ENCODE peak calls at places on chromosomes 6 and 20, in eight cellular contexts. One of them, this sample, is unnamed.

GRCh38 chr6:134741193-134741521 is 208.7 kb downstream of the ALDH8A1 start:
- DNase-seq in NCI-H510A treated with DMSO at 0.1 percent for 48 hours: peak; percentile 33
- DNase-seq in fibroblast of the conjunctiva: no peak
- DNase-seq in skeletal muscle cell: no peak
- DNase-seq in stimulated activated CD4-positive, alpha-beta T cell treated with anti-CD3 and anti-CD28 coated beads, Interleukin-4, amount 100 ng/mL, for 48 hours: no peak
- DNase-seq in ACHN: peak; percentile 30
- DNase-seq in activated T-helper 1 cell treated with anti-CD3 and anti-CD28 coated beads, Interleukin-12 subunit alpha, Interleukin-12 subunit beta, Interleukin-2, Interleukin-4 antibody, amounts not matched to agents 30 ng/mL and 10 ng/mL and 1 ng/mL, durations not matched to agents 14 hours and 24 hours and 36 hours: no peak
- DNase-seq in activated T-cell treated with anti-CD3 and anti-CD28 coated beads for 1 hour: no peak
- DNase-seq in this sample: no peak

GRCh38 chr6:154143753-154144152 is 104.7 kb downstream of the OPRM1 start:
- DNase-seq in NCI-H510A treated with DMSO at 0.1 percent for 48 hours: no peak
- DNase-seq in fibroblast of the conjunctiva: no peak
- DNase-seq in skeletal muscle cell: no peak
- DNase-seq in stimulated activated CD4-positive, alpha-beta T cell treated with anti-CD3 and anti-CD28 coated beads, Interleukin-4, amount 100 ng/mL, for 48 hours: no peak
- DNase-seq in ACHN: no peak
- DNase-seq in activated T-helper 1 cell treated with anti-CD3 and anti-CD28 coated beads, Interleukin-12 subunit alpha, Interleukin-12 subunit beta, Interleukin-2, Interleukin-4 antibody, amounts not matched to agents 30 ng/mL and 10 ng/mL and 1 ng/mL, durations not matched to agents 14 hours and 24 hours and 36 hours: no peak
- DNase-seq in activated T-cell treated with anti-CD3 and anti-CD28 coated beads for 1 hour: no peak
- DNase-seq in this sample: no peak

GRCh38 chr6:109441069-109441816 is 719 bp downstream of the SMPD2 start:
- DNase-seq in NCI-H510A treated with DMSO at 0.1 percent for 48 hours: no peak
- DNase-seq in fibroblast of the conjunctiva: no peak
- DNase-seq in skeletal muscle cell: no peak
- DNase-seq in stimulated activated CD4-positive, alpha-beta T cell treated with anti-CD3 and anti-CD28 coated beads, Interleukin-4, amount 100 ng/mL, for 48 hours: no peak
- DNase-seq in ACHN: peak; percentile 46
- DNase-seq in activated T-helper 1 cell treated with anti-CD3 and anti-CD28 coated beads, Interleukin-12 subunit alpha, Interleukin-12 subunit beta, Interleukin-2, Interleukin-4 antibody, amounts not matched to agents 30 ng/mL and 10 ng/mL and 1 ng/mL, durations not matched to agents 14 hours and 24 hours and 36 hours: no peak
- DNase-seq in activated T-cell treated with anti-CD3 and anti-CD28 coated beads for 1 hour: no peak
- DNase-seq in this sample: no peak

GRCh38 chr20:24472426-24472825 is 3.0 kb downstream of the SYNDIG1 start:
- DNase-seq in NCI-H510A treated with DMSO at 0.1 percent for 48 hours: no peak
- DNase-seq in fibroblast of the conjunctiva: no peak
- DNase-seq in skeletal muscle cell: no peak
- DNase-seq in stimulated activated CD4-positive, alpha-beta T cell treated with anti-CD3 and anti-CD28 coated beads, Interleukin-4, amount 100 ng/mL, for 48 hours: no peak
- DNase-seq in ACHN: no peak
- DNase-seq in activated T-helper 1 cell treated with anti-CD3 and anti-CD28 coated beads, Interleukin-12 subunit alpha, Interleukin-12 subunit beta, Interleukin-2, Interleukin-4 antibody, amounts not matched to agents 30 ng/mL and 10 ng/mL and 1 ng/mL, durations not matched to agents 14 hours and 24 hours and 36 hours: no peak
- DNase-seq in activated T-cell treated with anti-CD3 and anti-CD28 coated beads for 1 hour: no peak
- DNase-seq in this sample: no peak

GRCh38 chr6:34032856-34033255 is 113.0 kb downstream of the GRM4 start:
- DNase-seq in NCI-H510A treated with DMSO at 0.1 percent for 48 hours: no peak
- DNase-seq in fibroblast of the conjunctiva: no peak
- DNase-seq in skeletal muscle cell: no peak
- DNase-seq in stimulated activated CD4-positive, alpha-beta T cell treated with anti-CD3 and anti-CD28 coated beads, Interleukin-4, amount 100 ng/mL, for 48 hours: no peak
- DNase-seq in ACHN: no peak
- DNase-seq in activated T-helper 1 cell treated with anti-CD3 and anti-CD28 coated beads, Interleukin-12 subunit alpha, Interleukin-12 subunit beta, Interleukin-2, Interleukin-4 antibody, amounts not matched to agents 30 ng/mL and 10 ng/mL and 1 ng/mL, durations not matched to agents 14 hours and 24 hours and 36 hours: no peak
- DNase-seq in activated T-cell treated with anti-CD3 and anti-CD28 coated beads for 1 hour: no peak
- DNase-seq in this sample: no peak

GRCh38 chr20:62020935-62021701 is 44.6 kb downstream of the TAF4 start:
- DNase-seq in NCI-H510A treated with DMSO at 0.1 percent for 48 hours: no peak
- DNase-seq in fibroblast of the conjunctiva: no peak
- DNase-seq in skeletal muscle cell: peak; percentile 28
- DNase-seq in stimulated activated CD4-positive, alpha-beta T cell treated with anti-CD3 and anti-CD28 coated beads, Interleukin-4, amount 100 ng/mL, for 48 hours: no peak
- DNase-seq in ACHN: no peak
- DNase-seq in activated T-helper 1 cell treated with anti-CD3 and anti-CD28 coated beads, Interleukin-12 subunit alpha, Interleukin-12 subunit beta, Interleukin-2, Interleukin-4 antibody, amounts not matched to agents 30 ng/mL and 10 ng/mL and 1 ng/mL, durations not matched to agents 14 hours and 24 hours and 36 hours: no peak
- DNase-seq in activated T-cell treated with anti-CD3 and anti-CD28 coated beads for 1 hour: no peak
- DNase-seq in this sample: no peak

GRCh38 chr6:107827541-107827940 is 3.4 kb upstream of the SCML4 start:
- DNase-seq in NCI-H510A treated with DMSO at 0.1 percent for 48 hours: no peak
- DNase-seq in fibroblast of the conjunctiva: no peak
- DNase-seq in skeletal muscle cell: no peak
- DNase-seq in stimulated activated CD4-positive, alpha-beta T cell treated with anti-CD3 and anti-CD28 coated beads, Interleukin-4, amount 100 ng/mL, for 48 hours: no peak
- DNase-seq in ACHN: no peak
- DNase-seq in activated T-helper 1 cell treated with anti-CD3 and anti-CD28 coated beads, Interleukin-12 subunit alpha, Interleukin-12 subunit beta, Interleukin-2, Interleukin-4 antibody, amounts not matched to agents 30 ng/mL and 10 ng/mL and 1 ng/mL, durations not matched to agents 14 hours and 24 hours and 36 hours: no peak
- DNase-seq in activated T-cell treated with anti-CD3 and anti-CD28 coated beads for 1 hour: no peak
- DNase-seq in this sample: no peak

GRCh38 chr6:85192186-85192585 is 257.7 kb upstream of the NT5E start:
- DNase-seq in NCI-H510A treated with DMSO at 0.1 percent for 48 hours: no peak
- DNase-seq in fibroblast of the conjunctiva: no peak
- DNase-seq in skeletal muscle cell: peak; percentile 48
- DNase-seq in stimulated activated CD4-positive, alpha-beta T cell treated with anti-CD3 and anti-CD28 coated beads, Interleukin-4, amount 100 ng/mL, for 48 hours: no peak
- DNase-seq in ACHN: no peak
- DNase-seq in activated T-helper 1 cell treated with anti-CD3 and anti-CD28 coated beads, Interleukin-12 subunit alpha, Interleukin-12 subunit beta, Interleukin-2, Interleukin-4 antibody, amounts not matched to agents 30 ng/mL and 10 ng/mL and 1 ng/mL, durations not matched to agents 14 hours and 24 hours and 36 hours: no peak
- DNase-seq in activated T-cell treated with anti-CD3 and anti-CD28 coated beads for 1 hour: no peak
- DNase-seq in this sample: peak; percentile 54

GRCh38 chr6:107585815-107586435 is 96.0 kb downstream of the SOBP start:
- DNase-seq in NCI-H510A treated with DMSO at 0.1 percent for 48 hours: peak; percentile 2
- DNase-seq in fibroblast of the conjunctiva: no peak
- DNase-seq in skeletal muscle cell: no peak
- DNase-seq in stimulated activated CD4-positive, alpha-beta T cell treated with anti-CD3 and anti-CD28 coated beads, Interleukin-4, amount 100 ng/mL, for 48 hours: no peak
- DNase-seq in ACHN: no peak
- DNase-seq in activated T-helper 1 cell treated with anti-CD3 and anti-CD28 coated beads, Interleukin-12 subunit alpha, Interleukin-12 subunit beta, Interleukin-2, Interleukin-4 antibody, amounts not matched to agents 30 ng/mL and 10 ng/mL and 1 ng/mL, durations not matched to agents 14 hours and 24 hours and 36 hours: no peak
- DNase-seq in activated T-cell treated with anti-CD3 and anti-CD28 coated beads for 1 hour: no peak
- DNase-seq in this sample: no peak

GRCh38 chr6:166252601-166253000 is 55.6 kb downstream of the PRR18 start:
- DNase-seq in NCI-H510A treated with DMSO at 0.1 percent for 48 hours: no peak
- DNase-seq in fibroblast of the conjunctiva: no peak
- DNase-seq in skeletal muscle cell: no peak
- DNase-seq in stimulated activated CD4-positive, alpha-beta T cell treated with anti-CD3 and anti-CD28 coated beads, Interleukin-4, amount 100 ng/mL, for 48 hours: no peak
- DNase-seq in ACHN: no peak
- DNase-seq in activated T-helper 1 cell treated with anti-CD3 and anti-CD28 coated beads, Interleukin-12 subunit alpha, Interleukin-12 subunit beta, Interleukin-2, Interleukin-4 antibody, amounts not matched to agents 30 ng/mL and 10 ng/mL and 1 ng/mL, durations not matched to agents 14 hours and 24 hours and 36 hours: no peak
- DNase-seq in activated T-cell treated with anti-CD3 and anti-CD28 coated beads for 1 hour: no peak
- DNase-seq in this sample: no peak

GRCh38 chr20:21237956-21238355 is 65.2 kb upstream of the XRN2 start:
- DNase-seq in NCI-H510A treated with DMSO at 0.1 percent for 48 hours: no peak
- DNase-seq in fibroblast of the conjunctiva: no peak
- DNase-seq in skeletal muscle cell: no peak
- DNase-seq in stimulated activated CD4-positive, alpha-beta T cell treated with anti-CD3 and anti-CD28 coated beads, Interleukin-4, amount 100 ng/mL, for 48 hours: no peak
- DNase-seq in ACHN: no peak
- DNase-seq in activated T-helper 1 cell treated with anti-CD3 and anti-CD28 coated beads, Interleukin-12 subunit alpha, Interleukin-12 subunit beta, Interleukin-2, Interleukin-4 antibody, amounts not matched to agents 30 ng/mL and 10 ng/mL and 1 ng/mL, durations not matched to agents 14 hours and 24 hours and 36 hours: no peak
- DNase-seq in activated T-cell treated with anti-CD3 and anti-CD28 coated beads for 1 hour: no peak
- DNase-seq in this sample: no peak

GRCh38 chr6:119284861-119285521 is 64.6 kb downstream of the MAN1A1 start:
- DNase-seq in NCI-H510A treated with DMSO at 0.1 percent for 48 hours: no peak
- DNase-seq in fibroblast of the conjunctiva: no peak
- DNase-seq in skeletal muscle cell: no peak
- DNase-seq in stimulated activated CD4-positive, alpha-beta T cell treated with anti-CD3 and anti-CD28 coated beads, Interleukin-4, amount 100 ng/mL, for 48 hours: peak; percentile 12
- DNase-seq in ACHN: peak; percentile 33
- DNase-seq in activated T-helper 1 cell treated with anti-CD3 and anti-CD28 coated beads, Interleukin-12 subunit alpha, Interleukin-12 subunit beta, Interleukin-2, Interleukin-4 antibody, amounts not matched to agents 30 ng/mL and 10 ng/mL and 1 ng/mL, durations not matched to agents 14 hours and 24 hours and 36 hours: no peak
- DNase-seq in activated T-cell treated with anti-CD3 and anti-CD28 coated beads for 1 hour: no peak
- DNase-seq in this sample: no peak

GRCh38 chr6:4511626-4512010 is 264.6 kb upstream of the CDYL start:
- DNase-seq in NCI-H510A treated with DMSO at 0.1 percent for 48 hours: no peak
- DNase-seq in fibroblast of the conjunctiva: no peak
- DNase-seq in skeletal muscle cell: peak; percentile 21
- DNase-seq in stimulated activated CD4-positive, alpha-beta T cell treated with anti-CD3 and anti-CD28 coated beads, Interleukin-4, amount 100 ng/mL, for 48 hours: no peak
- DNase-seq in ACHN: no peak
- DNase-seq in activated T-helper 1 cell treated with anti-CD3 and anti-CD28 coated beads, Interleukin-12 subunit alpha, Interleukin-12 subunit beta, Interleukin-2, Interleukin-4 antibody, amounts not matched to agents 30 ng/mL and 10 ng/mL and 1 ng/mL, durations not matched to agents 14 hours and 24 hours and 36 hours: no peak
- DNase-seq in activated T-cell treated with anti-CD3 and anti-CD28 coated beads for 1 hour: no peak
- DNase-seq in this sample: no peak

GRCh38 chr6:70337379-70338073 is 34.6 kb upstream of the COL9A1 start:
- DNase-seq in NCI-H510A treated with DMSO at 0.1 percent for 48 hours: no peak
- DNase-seq in fibroblast of the conjunctiva: no peak
- DNase-seq in skeletal muscle cell: no peak
- DNase-seq in stimulated activated CD4-positive, alpha-beta T cell treated with anti-CD3 and anti-CD28 coated beads, Interleukin-4, amount 100 ng/mL, for 48 hours: no peak
- DNase-seq in ACHN: no peak
- DNase-seq in activated T-helper 1 cell treated with anti-CD3 and anti-CD28 coated beads, Interleukin-12 subunit alpha, Interleukin-12 subunit beta, Interleukin-2, Interleukin-4 antibody, amounts not matched to agents 30 ng/mL and 10 ng/mL and 1 ng/mL, durations not matched to agents 14 hours and 24 hours and 36 hours: no peak
- DNase-seq in activated T-cell treated with anti-CD3 and anti-CD28 coated beads for 1 hour: no peak
- DNase-seq in this sample: no peak

GRCh38 chr6:24441599-24441904 is 38.8 kb downstream of the MRS2 start:
- DNase-seq in NCI-H510A treated with DMSO at 0.1 percent for 48 hours: no peak
- DNase-seq in fibroblast of the conjunctiva: no peak
- DNase-seq in skeletal muscle cell: no peak
- DNase-seq in stimulated activated CD4-positive, alpha-beta T cell treated with anti-CD3 and anti-CD28 coated beads, Interleukin-4, amount 100 ng/mL, for 48 hours: no peak
- DNase-seq in ACHN: no peak
- DNase-seq in activated T-helper 1 cell treated with anti-CD3 and anti-CD28 coated beads, Interleukin-12 subunit alpha, Interleukin-12 subunit beta, Interleukin-2, Interleukin-4 antibody, amounts not matched to agents 30 ng/mL and 10 ng/mL and 1 ng/mL, durations not matched to agents 14 hours and 24 hours and 36 hours: no peak
- DNase-seq in activated T-cell treated with anti-CD3 and anti-CD28 coated beads for 1 hour: no peak
- DNase-seq in this sample: no peak

GRCh38 chr6:112282217-112282616 is 27.9 kb upstream of the LAMA4 start:
- DNase-seq in NCI-H510A treated with DMSO at 0.1 percent for 48 hours: no peak
- DNase-seq in fibroblast of the conjunctiva: peak; percentile 79
- DNase-seq in skeletal muscle cell: peak; percentile 88
- DNase-seq in stimulated activated CD4-positive, alpha-beta T cell treated with anti-CD3 and anti-CD28 coated beads, Interleukin-4, amount 100 ng/mL, for 48 hours: no peak
- DNase-seq in ACHN: peak; percentile 31
- DNase-seq in activated T-helper 1 cell treated with anti-CD3 and anti-CD28 coated beads, Interleukin-12 subunit alpha, Interleukin-12 subunit beta, Interleukin-2, Interleukin-4 antibody, amounts not matched to agents 30 ng/mL and 10 ng/mL and 1 ng/mL, durations not matched to agents 14 hours and 24 hours and 36 hours: no peak
- DNase-seq in activated T-cell treated with anti-CD3 and anti-CD28 coated beads for 1 hour: no peak
- DNase-seq in this sample: peak; percentile 79

GRCh38 chr6:10369896-10370295 is 45.0 kb downstream of the TFAP2A start:
- DNase-seq in NCI-H510A treated with DMSO at 0.1 percent for 48 hours: no peak
- DNase-seq in fibroblast of the conjunctiva: peak; percentile 5
- DNase-seq in skeletal muscle cell: no peak
- DNase-seq in stimulated activated CD4-positive, alpha-beta T cell treated with anti-CD3 and anti-CD28 coated beads, Interleukin-4, amount 100 ng/mL, for 48 hours: no peak
- DNase-seq in ACHN: no peak
- DNase-seq in activated T-helper 1 cell treated with anti-CD3 and anti-CD28 coated beads, Interleukin-12 subunit alpha, Interleukin-12 subunit beta, Interleukin-2, Interleukin-4 antibody, amounts not matched to agents 30 ng/mL and 10 ng/mL and 1 ng/mL, durations not matched to agents 14 hours and 24 hours and 36 hours: no peak
- DNase-seq in activated T-cell treated with anti-CD3 and anti-CD28 coated beads for 1 hour: no peak
- DNase-seq in this sample: peak; percentile 32

GRCh38 chr20:51583073-51583472 is 40.6 kb upstream of the NFATC2 start:
- DNase-seq in NCI-H510A treated with DMSO at 0.1 percent for 48 hours: no peak
- DNase-seq in fibroblast of the conjunctiva: no peak
- DNase-seq in skeletal muscle cell: no peak
- DNase-seq in stimulated activated CD4-positive, alpha-beta T cell treated with anti-CD3 and anti-CD28 coated beads, Interleukin-4, amount 100 ng/mL, for 48 hours: no peak
- DNase-seq in ACHN: no peak
- DNase-seq in activated T-helper 1 cell treated with anti-CD3 and anti-CD28 coated beads, Interleukin-12 subunit alpha, Interleukin-12 subunit beta, Interleukin-2, Interleukin-4 antibody, amounts not matched to agents 30 ng/mL and 10 ng/mL and 1 ng/mL, durations not matched to agents 14 hours and 24 hours and 36 hours: no peak
- DNase-seq in activated T-cell treated with anti-CD3 and anti-CD28 coated beads for 1 hour: no peak
- DNase-seq in this sample: no peak

GRCh38 chr6:73240730-73241129 is 15.4 kb upstream of the KHDC1L start:
- DNase-seq in NCI-H510A treated with DMSO at 0.1 percent for 48 hours: no peak
- DNase-seq in fibroblast of the conjunctiva: no peak
- DNase-seq in skeletal muscle cell: no peak
- DNase-seq in stimulated activated CD4-positive, alpha-beta T cell treated with anti-CD3 and anti-CD28 coated beads, Interleukin-4, amount 100 ng/mL, for 48 hours: no peak
- DNase-seq in ACHN: no peak
- DNase-seq in activated T-helper 1 cell treated with anti-CD3 and anti-CD28 coated beads, Interleukin-12 subunit alpha, Interleukin-12 subunit beta, Interleukin-2, Interleukin-4 antibody, amounts not matched to agents 30 ng/mL and 10 ng/mL and 1 ng/mL, durations not matched to agents 14 hours and 24 hours and 36 hours: no peak
- DNase-seq in activated T-cell treated with anti-CD3 and anti-CD28 coated beads for 1 hour: no peak
- DNase-seq in this sample: no peak

GRCh38 chr6:160455484-160456213 is 107.5 kb downstream of the SLC22A3 start:
- DNase-seq in NCI-H510A treated with DMSO at 0.1 percent for 48 hours: peak; percentile 7
- DNase-seq in fibroblast of the conjunctiva: peak; percentile 49
- DNase-seq in skeletal muscle cell: peak; percentile 20
- DNase-seq in stimulated activated CD4-positive, alpha-beta T cell treated with anti-CD3 and anti-CD28 coated beads, Interleukin-4, amount 100 ng/mL, for 48 hours: peak; percentile 40
- DNase-seq in ACHN: peak; percentile 33
- DNase-seq in activated T-helper 1 cell treated with anti-CD3 and anti-CD28 coated beads, Interleukin-12 subunit alpha, Interleukin-12 subunit beta, Interleukin-2, Interleukin-4 antibody, amounts not matched to agents 30 ng/mL and 10 ng/mL and 1 ng/mL, durations not matched to agents 14 hours and 24 hours and 36 hours: peak; percentile 53
- DNase-seq in activated T-cell treated with anti-CD3 and anti-CD28 coated beads for 1 hour: peak; percentile 56
- DNase-seq in this sample: no peak

GRCh38 chr20:38252292-38253288 is 7.9 kb downstream of the KIAA1755 start:
- DNase-seq in NCI-H510A treated with DMSO at 0.1 percent for 48 hours: no peak
- DNase-seq in fibroblast of the conjunctiva: no peak
- DNase-seq in skeletal muscle cell: no peak
- DNase-seq in stimulated activated CD4-positive, alpha-beta T cell treated with anti-CD3 and anti-CD28 coated beads, Interleukin-4, amount 100 ng/mL, for 48 hours: no peak
- DNase-seq in ACHN: no peak
- DNase-seq in activated T-helper 1 cell treated with anti-CD3 and anti-CD28 coated beads, Interleukin-12 subunit alpha, Interleukin-12 subunit beta, Interleukin-2, Interleukin-4 antibody, amounts not matched to agents 30 ng/mL and 10 ng/mL and 1 ng/mL, durations not matched to agents 14 hours and 24 hours and 36 hours: no peak
- DNase-seq in activated T-cell treated with anti-CD3 and anti-CD28 coated beads for 1 hour: no peak
- DNase-seq in this sample: no peak

GRCh38 chr6:158672726-158673125 is 22.9 kb downstream of the SYTL3 start:
- DNase-seq in NCI-H510A treated with DMSO at 0.1 percent for 48 hours: no peak
- DNase-seq in fibroblast of the conjunctiva: no peak
- DNase-seq in skeletal muscle cell: no peak
- DNase-seq in stimulated activated CD4-positive, alpha-beta T cell treated with anti-CD3 and anti-CD28 coated beads, Interleukin-4, amount 100 ng/mL, for 48 hours: no peak
- DNase-seq in ACHN: no peak
- DNase-seq in activated T-helper 1 cell treated with anti-CD3 and anti-CD28 coated beads, Interleukin-12 subunit alpha, Interleukin-12 subunit beta, Interleukin-2, Interleukin-4 antibody, amounts not matched to agents 30 ng/mL and 10 ng/mL and 1 ng/mL, durations not matched to agents 14 hours and 24 hours and 36 hours: no peak
- DNase-seq in activated T-cell treated with anti-CD3 and anti-CD28 coated beads for 1 hour: no peak
- DNase-seq in this sample: no peak

GRCh38 chr6:121677551-121677950 is 242.1 kb downstream of the GJA1 start:
- DNase-seq in NCI-H510A treated with DMSO at 0.1 percent for 48 hours: no peak
- DNase-seq in fibroblast of the conjunctiva: no peak
- DNase-seq in skeletal muscle cell: no peak
- DNase-seq in stimulated activated CD4-positive, alpha-beta T cell treated with anti-CD3 and anti-CD28 coated beads, Interleukin-4, amount 100 ng/mL, for 48 hours: no peak
- DNase-seq in ACHN: no peak
- DNase-seq in activated T-helper 1 cell treated with anti-CD3 and anti-CD28 coated beads, Interleukin-12 subunit alpha, Interleukin-12 subunit beta, Interleukin-2, Interleukin-4 antibody, amounts not matched to agents 30 ng/mL and 10 ng/mL and 1 ng/mL, durations not matched to agents 14 hours and 24 hours and 36 hours: no peak
- DNase-seq in activated T-cell treated with anti-CD3 and anti-CD28 coated beads for 1 hour: no peak
- DNase-seq in this sample: no peak

GRCh38 chr6:31888281-31889258 is 8.9 kb downstream of the EHMT2 start:
- DNase-seq in NCI-H510A treated with DMSO at 0.1 percent for 48 hours: no peak
- DNase-seq in fibroblast of the conjunctiva: no peak
- DNase-seq in skeletal muscle cell: no peak
- DNase-seq in stimulated activated CD4-positive, alpha-beta T cell treated with anti-CD3 and anti-CD28 coated beads, Interleukin-4, amount 100 ng/mL, for 48 hours: peak; percentile 48
- DNase-seq in ACHN: no peak
- DNase-seq in activated T-helper 1 cell treated with anti-CD3 and anti-CD28 coated beads, Interleukin-12 subunit alpha, Interleukin-12 subunit beta, Interleukin-2, Interleukin-4 antibody, amounts not matched to agents 30 ng/mL and 10 ng/mL and 1 ng/mL, durations not matched to agents 14 hours and 24 hours and 36 hours: peak; percentile 27
- DNase-seq in activated T-cell treated with anti-CD3 and anti-CD28 coated beads for 1 hour: peak; percentile 60
- DNase-seq in this sample: no peak

GRCh38 chr20:20360464-20360863 is 7.4 kb upstream of the INSM1 start:
- DNase-seq in NCI-H510A treated with DMSO at 0.1 percent for 48 hours: peak; percentile 94
- DNase-seq in fibroblast of the conjunctiva: peak; percentile 49
- DNase-seq in skeletal muscle cell: peak; percentile 27
- DNase-seq in stimulated activated CD4-positive, alpha-beta T cell treated with anti-CD3 and anti-CD28 coated beads, Interleukin-4, amount 100 ng/mL, for 48 hours: no peak
- DNase-seq in ACHN: peak; percentile 53
- DNase-seq in activated T-helper 1 cell treated with anti-CD3 and anti-CD28 coated beads, Interleukin-12 subunit alpha, Interleukin-12 subunit beta, Interleukin-2, Interleukin-4 antibody, amounts not matched to agents 30 ng/mL and 10 ng/mL and 1 ng/mL, durations not matched to agents 14 hours and 24 hours and 36 hours: no peak
- DNase-seq in activated T-cell treated with anti-CD3 and anti-CD28 coated beads for 1 hour: peak; percentile 5
- DNase-seq in this sample: peak; percentile 20

GRCh38 chr6:101806241-101806640 is 412.7 kb downstream of the GRIK2 start:
- DNase-seq in NCI-H510A treated with DMSO at 0.1 percent for 48 hours: no peak
- DNase-seq in fibroblast of the conjunctiva: no peak
- DNase-seq in skeletal muscle cell: peak; percentile 26
- DNase-seq in stimulated activated CD4-positive, alpha-beta T cell treated with anti-CD3 and anti-CD28 coated beads, Interleukin-4, amount 100 ng/mL, for 48 hours: no peak
- DNase-seq in ACHN: peak; percentile 23
- DNase-seq in activated T-helper 1 cell treated with anti-CD3 and anti-CD28 coated beads, Interleukin-12 subunit alpha, Interleukin-12 subunit beta, Interleukin-2, Interleukin-4 antibody, amounts not matched to agents 30 ng/mL and 10 ng/mL and 1 ng/mL, durations not matched to agents 14 hours and 24 hours and 36 hours: no peak
- DNase-seq in activated T-cell treated with anti-CD3 and anti-CD28 coated beads for 1 hour: no peak
- DNase-seq in this sample: peak; percentile 27

GRCh38 chr6:81751388-81752083 is 945 bp downstream of the TENT5A start:
- DNase-seq in NCI-H510A treated with DMSO at 0.1 percent for 48 hours: peak; percentile 11
- DNase-seq in fibroblast of the conjunctiva: no peak
- DNase-seq in skeletal muscle cell: no peak
- DNase-seq in stimulated activated CD4-positive, alpha-beta T cell treated with anti-CD3 and anti-CD28 coated beads, Interleukin-4, amount 100 ng/mL, for 48 hours: no peak
- DNase-seq in ACHN: no peak
- DNase-seq in activated T-helper 1 cell treated with anti-CD3 and anti-CD28 coated beads, Interleukin-12 subunit alpha, Interleukin-12 subunit beta, Interleukin-2, Interleukin-4 antibody, amounts not matched to agents 30 ng/mL and 10 ng/mL and 1 ng/mL, durations not matched to agents 14 hours and 24 hours and 36 hours: peak; percentile 2
- DNase-seq in activated T-cell treated with anti-CD3 and anti-CD28 coated beads for 1 hour: peak; percentile 14
- DNase-seq in this sample: no peak

GRCh38 chr6:10395946-10396577 is 18.8 kb downstream of the TFAP2A start:
- DNase-seq in NCI-H510A treated with DMSO at 0.1 percent for 48 hours: no peak
- DNase-seq in fibroblast of the conjunctiva: no peak
- DNase-seq in skeletal muscle cell: no peak
- DNase-seq in stimulated activated CD4-positive, alpha-beta T cell treated with anti-CD3 and anti-CD28 coated beads, Interleukin-4, amount 100 ng/mL, for 48 hours: no peak
- DNase-seq in ACHN: no peak
- DNase-seq in activated T-helper 1 cell treated with anti-CD3 and anti-CD28 coated beads, Interleukin-12 subunit alpha, Interleukin-12 subunit beta, Interleukin-2, Interleukin-4 antibody, amounts not matched to agents 30 ng/mL and 10 ng/mL and 1 ng/mL, durations not matched to agents 14 hours and 24 hours and 36 hours: no peak
- DNase-seq in activated T-cell treated with anti-CD3 and anti-CD28 coated beads for 1 hour: no peak
- DNase-seq in this sample: no peak

GRCh38 chr6:157982297-157982579 is 575 bp downstream of the SYNJ2 start:
- DNase-seq in NCI-H510A treated with DMSO at 0.1 percent for 48 hours: peak; percentile 24
- DNase-seq in fibroblast of the conjunctiva: no peak
- DNase-seq in skeletal muscle cell: no peak
- DNase-seq in stimulated activated CD4-positive, alpha-beta T cell treated with anti-CD3 and anti-CD28 coated beads, Interleukin-4, amount 100 ng/mL, for 48 hours: no peak
- DNase-seq in ACHN: peak; percentile 42
- DNase-seq in activated T-helper 1 cell treated with anti-CD3 and anti-CD28 coated beads, Interleukin-12 subunit alpha, Interleukin-12 subunit beta, Interleukin-2, Interleukin-4 antibody, amounts not matched to agents 30 ng/mL and 10 ng/mL and 1 ng/mL, durations not matched to agents 14 hours and 24 hours and 36 hours: peak; percentile 34
- DNase-seq in activated T-cell treated with anti-CD3 and anti-CD28 coated beads for 1 hour: no peak
- DNase-seq in this sample: no peak

GRCh38 chr6:41974281-41974825 is 32.7 kb upstream of the CCND3 start:
- DNase-seq in NCI-H510A treated with DMSO at 0.1 percent for 48 hours: no peak
- DNase-seq in fibroblast of the conjunctiva: no peak
- DNase-seq in skeletal muscle cell: no peak
- DNase-seq in stimulated activated CD4-positive, alpha-beta T cell treated with anti-CD3 and anti-CD28 coated beads, Interleukin-4, amount 100 ng/mL, for 48 hours: no peak
- DNase-seq in ACHN: no peak
- DNase-seq in activated T-helper 1 cell treated with anti-CD3 and anti-CD28 coated beads, Interleukin-12 subunit alpha, Interleukin-12 subunit beta, Interleukin-2, Interleukin-4 antibody, amounts not matched to agents 30 ng/mL and 10 ng/mL and 1 ng/mL, durations not matched to agents 14 hours and 24 hours and 36 hours: no peak
- DNase-seq in activated T-cell treated with anti-CD3 and anti-CD28 coated beads for 1 hour: no peak
- DNase-seq in this sample: no peak

This sample was measured in AG09309.